ENCODE peak calls at places on chromosomes 13 and 19, in eight cellular contexts. One of them, this sample, is unnamed.

GRCh38 chr13:94332360-94333040 is 147.0 kb downstream of the DCT start:
- DNase-seq in NCI-H2029 treated with DMSO at 0.1 percent for 48 hours: no peak
- DNase-seq in left ventricle myocardium superior: no peak
- DNase-seq in activated T-cell treated with anti-CD3 and anti-CD28 coated beads, Interleukin-2, amount 50 U/mL, for 1 hour: no peak
- DNase-seq in stimulated activated naive CD8-positive, alpha-beta T cell treated with anti-CD3 and anti-CD28 coated beads, Interleukin-15, Interleukin-2, amounts not matched to agents 100 U/mL and 50 U/mL, for 24 hours: no peak
- DNase-seq in HS-5: no peak
- DNase-seq in head of caudate nucleus: no peak
- DNase-seq in Calu3: no peak
- DNase-seq in this sample: no peak

GRCh38 chr19:2330255-2330631 is 1.8 kb downstream of the SPPL2B start:
- DNase-seq in NCI-H2029 treated with DMSO at 0.1 percent for 48 hours: no peak
- DNase-seq in left ventricle myocardium superior: no peak
- DNase-seq in activated T-cell treated with anti-CD3 and anti-CD28 coated beads, Interleukin-2, amount 50 U/mL, for 1 hour: no peak
- DNase-seq in stimulated activated naive CD8-positive, alpha-beta T cell treated with anti-CD3 and anti-CD28 coated beads, Interleukin-15, Interleukin-2, amounts not matched to agents 100 U/mL and 50 U/mL, for 24 hours: no peak
- DNase-seq in HS-5: no peak
- DNase-seq in head of caudate nucleus: no peak
- DNase-seq in Calu3: no peak
- DNase-seq in this sample: no peak

GRCh38 chr19:4506449-4507149 is 11.7 kb downstream of the PLIN4 start:
- DNase-seq in NCI-H2029 treated with DMSO at 0.1 percent for 48 hours: no peak
- DNase-seq in left ventricle myocardium superior: no peak
- DNase-seq in activated T-cell treated with anti-CD3 and anti-CD28 coated beads, Interleukin-2, amount 50 U/mL, for 1 hour: no peak
- DNase-seq in stimulated activated naive CD8-positive, alpha-beta T cell treated with anti-CD3 and anti-CD28 coated beads, Interleukin-15, Interleukin-2, amounts not matched to agents 100 U/mL and 50 U/mL, for 24 hours: peak
- DNase-seq in HS-5: peak
- DNase-seq in head of caudate nucleus: no peak
- DNase-seq in Calu3: no peak
- DNase-seq in this sample: no peak

GRCh38 chr13:33230178-33230881 is 55.2 kb downstream of the STARD13 start:
- DNase-seq in NCI-H2029 treated with DMSO at 0.1 percent for 48 hours: no peak
- DNase-seq in left ventricle myocardium superior: no peak
- DNase-seq in activated T-cell treated with anti-CD3 and anti-CD28 coated beads, Interleukin-2, amount 50 U/mL, for 1 hour: no peak
- DNase-seq in stimulated activated naive CD8-positive, alpha-beta T cell treated with anti-CD3 and anti-CD28 coated beads, Interleukin-15, Interleukin-2, amounts not matched to agents 100 U/mL and 50 U/mL, for 24 hours: no peak
- DNase-seq in HS-5: no peak
- DNase-seq in head of caudate nucleus: no peak
- DNase-seq in Calu3: no peak
- DNase-seq in this sample: no peak

GRCh38 chr13:69677343-69677742 is 430.3 kb upstream of the ATXN8OS start:
- DNase-seq in NCI-H2029 treated with DMSO at 0.1 percent for 48 hours: no peak
- DNase-seq in left ventricle myocardium superior: no peak
- DNase-seq in activated T-cell treated with anti-CD3 and anti-CD28 coated beads, Interleukin-2, amount 50 U/mL, for 1 hour: no peak
- DNase-seq in stimulated activated naive CD8-positive, alpha-beta T cell treated with anti-CD3 and anti-CD28 coated beads, Interleukin-15, Interleukin-2, amounts not matched to agents 100 U/mL and 50 U/mL, for 24 hours: no peak
- DNase-seq in HS-5: no peak
- DNase-seq in head of caudate nucleus: no peak
- DNase-seq in Calu3: no peak
- DNase-seq in this sample: no peak

GRCh38 chr19:46726551-46726950 is 9.6 kb upstream of the PRKD2 start:
- DNase-seq in NCI-H2029 treated with DMSO at 0.1 percent for 48 hours: no peak
- DNase-seq in left ventricle myocardium superior: no peak
- DNase-seq in activated T-cell treated with anti-CD3 and anti-CD28 coated beads, Interleukin-2, amount 50 U/mL, for 1 hour: no peak
- DNase-seq in stimulated activated naive CD8-positive, alpha-beta T cell treated with anti-CD3 and anti-CD28 coated beads, Interleukin-15, Interleukin-2, amounts not matched to agents 100 U/mL and 50 U/mL, for 24 hours: no peak
- DNase-seq in HS-5: no peak
- DNase-seq in head of caudate nucleus: no peak
- DNase-seq in Calu3: no peak
- DNase-seq in this sample: peak

GRCh38 chr19:46068345-46069258 is 27.8 kb upstream of the IGFL4 start:
- DNase-seq in NCI-H2029 treated with DMSO at 0.1 percent for 48 hours: no peak
- DNase-seq in left ventricle myocardium superior: no peak
- DNase-seq in activated T-cell treated with anti-CD3 and anti-CD28 coated beads, Interleukin-2, amount 50 U/mL, for 1 hour: no peak
- DNase-seq in stimulated activated naive CD8-positive, alpha-beta T cell treated with anti-CD3 and anti-CD28 coated beads, Interleukin-15, Interleukin-2, amounts not matched to agents 100 U/mL and 50 U/mL, for 24 hours: no peak
- DNase-seq in HS-5: peak
- DNase-seq in head of caudate nucleus: no peak
- DNase-seq in Calu3: peak
- DNase-seq in this sample: no peak

GRCh38 chr13:47933688-47934011 is 67.4 kb downstream of the SUCLA2 start:
- DNase-seq in NCI-H2029 treated with DMSO at 0.1 percent for 48 hours: peak
- DNase-seq in left ventricle myocardium superior: no peak
- DNase-seq in activated T-cell treated with anti-CD3 and anti-CD28 coated beads, Interleukin-2, amount 50 U/mL, for 1 hour: no peak
- DNase-seq in stimulated activated naive CD8-positive, alpha-beta T cell treated with anti-CD3 and anti-CD28 coated beads, Interleukin-15, Interleukin-2, amounts not matched to agents 100 U/mL and 50 U/mL, for 24 hours: no peak
- DNase-seq in HS-5: no peak
- DNase-seq in head of caudate nucleus: no peak
- DNase-seq in Calu3: no peak
- DNase-seq in this sample: no peak

GRCh38 chr19:29263305-29264080 is 50.5 kb upstream of the UQCRFS1 start:
- DNase-seq in NCI-H2029 treated with DMSO at 0.1 percent for 48 hours: no peak
- DNase-seq in left ventricle myocardium superior: peak
- DNase-seq in activated T-cell treated with anti-CD3 and anti-CD28 coated beads, Interleukin-2, amount 50 U/mL, for 1 hour: peak
- DNase-seq in stimulated activated naive CD8-positive, alpha-beta T cell treated with anti-CD3 and anti-CD28 coated beads, Interleukin-15, Interleukin-2, amounts not matched to agents 100 U/mL and 50 U/mL, for 24 hours: peak
- DNase-seq in HS-5: no peak
- DNase-seq in head of caudate nucleus: peak
- DNase-seq in Calu3: peak
- DNase-seq in this sample: no peak

This sample was measured in Right ventricle myocardium inferior.